ENCODE peak calls at places on chromosomes 13 and 19, in seven cellular contexts. Z is lung, E is body of pancreas, O is endothelial cell, R is fibroblast of the aortic adventitia, K is nephron progenitor cell, U is psoas muscle. B is an unnamed sample.

GRCh38 chr19:37718357-37718756 is 1.2 kb downstream of the ZNF607 start:
- DNase-seq in Z (no peak), E (no peak), O (no peak), R (no peak), K (no peak), U (no peak), B (no peak)

GRCh38 chr13:112655898-112656297 is 33.9 kb upstream of the ATP11A start:
- DNase-seq in Z (no peak), E (no peak), O (no peak), R (no peak), K (no peak), U (no peak), B (no peak)

GRCh38 chr19:681029-681626 is 4.9 kb downstream of the FSTL3 start:
- DNase-seq in Z (no peak), E (peak), O (peak), R (no peak), K (peak), U (no peak), B (peak)

GRCh38 chr13:102657630-102658029 is 37.2 kb downstream of the METTL21C start:
- DNase-seq in Z (no peak), E (no peak), O (no peak), R (no peak), K (no peak), U (no peak), B (no peak)

GRCh38 chr19:51119089-51119488 is 5.6 kb upstream of the SIGLEC9 start:
- DNase-seq in Z (no peak), E (no peak), O (no peak), R (no peak), K (no peak), U (no peak), B (no peak)

GRCh38 chr13:79662882-79663281 is 181.9 kb downstream of the NDFIP2 start:
- DNase-seq in Z (no peak), E (no peak), O (no peak), R (no peak), K (no peak), U (no peak), B (no peak)

GRCh38 chr19:17124025-17124424 is 48.4 kb downstream of the MYO9B start:
- DNase-seq in Z (no peak), E (no peak), O (no peak), R (no peak), K (no peak), U (no peak), B (no peak)

GRCh38 chr13:71005919-71006318 is 861.1 kb downstream of the DACH1 start:
- DNase-seq in Z (no peak), E (no peak), O (no peak), R (no peak), K (no peak), U (no peak), B (no peak)

GRCh38 chr19:13165091-13165997 is 15.1 kb downstream of the IER2 start:
- DNase-seq in Z (no peak), E (no peak), O (no peak), R (no peak), K (no peak), U (no peak), B (no peak)

GRCh38 chr13:97246596-97246995 is 24.5 kb downstream of the MBNL2 start:
- DNase-seq in Z (no peak), E (no peak), O (no peak), R (no peak), K (no peak), U (no peak), B (no peak)

GRCh38 chr19:40682431-40682964 is 8.0 kb downstream of the NUMBL start:
- DNase-seq in Z (no peak), E (no peak), O (no peak), R (no peak), K (no peak), U (no peak), B (no peak)

GRCh38 chr19:1411255-1412191 is 4.1 kb downstream of the DAZAP1 start:
- DNase-seq in Z (peak), E (peak), O (no peak), R (peak), K (no peak), U (peak), B (no peak)

GRCh38 chr13:69496951-69497350 is 610.7 kb upstream of the ATXN8OS start:
- DNase-seq in Z (no peak), E (no peak), O (no peak), R (no peak), K (no peak), U (no peak), B (no peak)

GRCh38 chr13:110302986-110303385 is 4.0 kb downstream of the COL4A1 start:
- DNase-seq in Z (no peak), E (no peak), O (no peak), R (no peak), K (no peak), U (no peak), B (no peak)

GRCh38 chr13:21898461-21898860 is 227.6 kb downstream of the FGF9 start:
- DNase-seq in Z (no peak), E (no peak), O (no peak), R (no peak), K (no peak), U (no peak), B (no peak)

GRCh38 chr13:43031881-43032280 is 8.5 kb downstream of the DNAJC15 start:
- DNase-seq in Z (no peak), E (no peak), O (no peak), R (no peak), K (no peak), U (no peak), B (no peak)

GRCh38 chr13:111270765-111271164 is 49.7 kb upstream of the TEX29 start:
- DNase-seq in Z (no peak), E (no peak), O (no peak), R (peak), K (no peak), U (no peak), B (no peak)

GRCh38 chr13:109773276-109773675 is 13.1 kb downstream of the IRS2 start:
- DNase-seq in Z (no peak), E (no peak), O (no peak), R (no peak), K (no peak), U (no peak), B (peak)

GRCh38 chr13:99310382-99311031 is 3.3 kb upstream of the GPR183 start:
- DNase-seq in Z (no peak), E (no peak), O (no peak), R (peak), K (no peak), U (no peak), B (no peak)

GRCh38 chr13:77042566-77043177 is 15.7 kb upstream of the FBXL3 start:
- DNase-seq in Z (no peak), E (no peak), O (no peak), R (no peak), K (no peak), U (no peak), B (no peak)

GRCh38 chr19:30356951-30357579 is 15.1 kb upstream of the ZNF536 start:
- DNase-seq in Z (no peak), E (no peak), O (no peak), R (no peak), K (no peak), U (no peak), B (no peak)

GRCh38 chr13:38421590-38422560 is 72.2 kb downstream of the UFM1 start:
- DNase-seq in Z (no peak), E (no peak), O (no peak), R (no peak), K (no peak), U (no peak), B (no peak)

GRCh38 chr13:50936681-50937080 is 27.1 kb downstream of the RNASEH2B start:
- DNase-seq in Z (no peak), E (peak), O (no peak), R (peak), K (no peak), U (no peak), B (no peak)

GRCh38 chr13:92158335-92158734 is 759.9 kb downstream of the GPC5 start:
- DNase-seq in Z (no peak), E (no peak), O (no peak), R (no peak), K (no peak), U (no peak), B (no peak)

GRCh38 chr13:73273276-73273675 is 214.5 kb downstream of the KLF5 start:
- DNase-seq in Z (no peak), E (no peak), O (no peak), R (no peak), K (no peak), U (no peak), B (no peak)

GRCh38 chr19:49799798-49800376 is 13.2 kb downstream of the FUZ start:
- DNase-seq in Z (no peak), E (no peak), O (peak), R (no peak), K (no peak), U (no peak), B (no peak)

GRCh38 chr13:24610956-24611355 is 69.3 kb upstream of the ATP12A start:
- DNase-seq in Z (no peak), E (no peak), O (no peak), R (no peak), K (no peak), U (no peak), B (no peak)

GRCh38 chr13:24606486-24607170 is 73.6 kb upstream of the ATP12A start:
- DNase-seq in Z (no peak), E (no peak), O (no peak), R (no peak), K (no peak), U (no peak), B (no peak)

GRCh38 chr13:24605923-24606372 is 74.3 kb upstream of the ATP12A start:
- DNase-seq in Z (no peak), E (no peak), O (no peak), R (peak), K (no peak), U (no peak), B (peak)
- TF ChIP-seq CTCF in Z (no peak), E (peak), O (no peak), R (peak), K (peak), U (no peak), B (peak)

GRCh38 chr19:48608798-48609263 is 2.3 kb downstream of the SPACA4 start:
- DNase-seq in Z (no peak), E (no peak), O (peak), R (peak), K (no peak), U (no peak), B (peak)
- TF ChIP-seq CTCF in Z (peak), E (peak), O (no peak), R (peak), K (peak), U (peak), B (peak)

GRCh38 chr13:44648392-44649117 is 72.4 kb upstream of the TSC22D1 start:
- DNase-seq in Z (no peak), E (peak), O (no peak), R (no peak), K (no peak), U (no peak), B (no peak)
- TF ChIP-seq CTCF in Z (no peak), E (peak), O (peak), R (peak), K (peak), U (peak), B (peak)

DNA sequence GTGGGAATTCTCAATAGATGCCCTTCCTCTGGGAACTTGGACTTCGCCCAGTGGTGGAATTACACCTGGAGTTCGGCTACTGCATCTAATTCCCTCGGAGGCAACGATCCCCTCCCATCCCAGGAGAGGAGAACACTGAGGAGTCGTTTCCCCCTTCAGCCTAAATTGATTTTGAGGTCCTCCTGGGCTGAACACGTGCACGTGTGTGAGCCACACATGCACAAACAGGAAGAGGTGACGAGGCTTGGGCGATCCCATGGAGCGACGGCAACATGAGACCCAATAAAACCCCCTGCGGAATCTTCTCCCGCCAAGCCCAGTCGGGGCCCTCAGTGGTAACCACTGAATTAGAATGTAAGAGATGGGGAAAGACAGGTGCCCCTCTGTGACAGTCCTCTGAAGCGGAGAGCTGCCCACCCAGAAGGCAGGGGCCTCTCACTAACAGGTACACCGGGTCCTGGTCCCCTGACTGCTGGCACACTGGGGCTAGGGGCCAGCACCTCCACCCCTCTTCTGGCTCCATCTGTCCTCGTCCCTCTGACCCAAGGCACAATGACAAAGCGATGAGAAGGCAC is 4.5 kb downstream of the MLLT1 start:
- DNase-seq in Z (no peak), E (no peak), O (no peak), R (no peak), K (no peak), U (no peak), B (no peak)
- TF ChIP-seq CTCF in Z (no peak), E (no peak), O (no peak), R (no peak), K (no peak), U (no peak), B (no peak)

B was measured in Calu3.